ENCODE peak calls at places on chromosomes 5 and 9, in six cellular contexts. One of them, this sample, is unnamed.

GRCh38 chr5:136190904-136191303 is 2.1 kb downstream of the SMIM32 start:
- DNase-seq in IMR-90: no peak
- DNase-seq in endodermal cell: peak; percentile 42
- DNase-seq in suprapubic skin: no peak
- DNase-seq in cardiac muscle cell: no peak
- DNase-seq in gastrocnemius medialis: no peak
- DNase-seq in this sample: no peak

GRCh38 chr9:109974143-109974917 is 194.3 kb downstream of the PALM2AKAP2 start:
- DNase-seq in suprapubic skin: no peak
- DNase-seq in gastrocnemius medialis: no peak
- DNase-seq in endodermal cell: peak; percentile 19
- DNase-seq in IMR-90: no peak
- DNase-seq in cardiac muscle cell: no peak
- DNase-seq in this sample: no peak

GRCh38 chr9:90189306-90189705 is 453.3 kb downstream of the DIRAS2 start:
- DNase-seq in cardiac muscle cell: no peak
- DNase-seq in IMR-90: no peak
- DNase-seq in suprapubic skin: no peak
- DNase-seq in endodermal cell: no peak
- DNase-seq in gastrocnemius medialis: no peak
- DNase-seq in this sample: no peak

GRCh38 chr5:17951392-17952169 is 317.3 kb downstream of the TAF11L14 start:
- DNase-seq in IMR-90: no peak
- DNase-seq in suprapubic skin: no peak
- DNase-seq in cardiac muscle cell: no peak
- DNase-seq in endodermal cell: peak; percentile 94
- DNase-seq in gastrocnemius medialis: no peak
- DNase-seq in this sample: no peak

GRCh38 chr5:77893225-77893860 is 117.2 kb upstream of the TBCA start:
- DNase-seq in cardiac muscle cell: peak; percentile 95
- DNase-seq in endodermal cell: no peak
- DNase-seq in IMR-90: peak; percentile 99
- DNase-seq in suprapubic skin: no peak
- DNase-seq in gastrocnemius medialis: no peak
- DNase-seq in this sample: no peak

GRCh38 chr5:146291421-146292074 is 47.1 kb upstream of the POU4F3 start:
- DNase-seq in gastrocnemius medialis: no peak
- DNase-seq in suprapubic skin: no peak
- DNase-seq in endodermal cell: no peak
- DNase-seq in cardiac muscle cell: peak; percentile 63
- DNase-seq in IMR-90: peak; percentile 33
- DNase-seq in this sample: no peak

GRCh38 chr5:141874262-141874964 is 3.8 kb downstream of the PCDH1 start:
- DNase-seq in cardiac muscle cell: no peak
- DNase-seq in suprapubic skin: no peak
- DNase-seq in gastrocnemius medialis: no peak
- DNase-seq in IMR-90: no peak
- DNase-seq in endodermal cell: peak; percentile 51
- DNase-seq in this sample: peak; percentile 84

GRCh38 chr5:132770476-132771159 is 6.4 kb downstream of the SEPTIN8 start:
- DNase-seq in endodermal cell: peak; percentile 72
- DNase-seq in gastrocnemius medialis: peak; percentile 18
- DNase-seq in IMR-90: no peak
- DNase-seq in cardiac muscle cell: no peak
- DNase-seq in suprapubic skin: no peak
- DNase-seq in this sample: no peak

GRCh38 chr9:112341741-112342140 is 8.3 kb upstream of the PTBP3 start:
- DNase-seq in suprapubic skin: no peak
- DNase-seq in IMR-90: peak; percentile 37
- DNase-seq in gastrocnemius medialis: no peak
- DNase-seq in cardiac muscle cell: peak; percentile 38
- DNase-seq in endodermal cell: peak; percentile 76
- DNase-seq in this sample: no peak

GRCh38 chr5:168916852-168917251 is 337.7 kb upstream of the PANK3 start:
- DNase-seq in cardiac muscle cell: peak; percentile 45
- DNase-seq in IMR-90: no peak
- DNase-seq in endodermal cell: no peak
- DNase-seq in suprapubic skin: no peak
- DNase-seq in gastrocnemius medialis: no peak
- DNase-seq in this sample: no peak

GRCh38 chr9:99489043-99489378 is 266.9 kb downstream of the SEC61B start:
- DNase-seq in IMR-90: peak; percentile 83
- DNase-seq in gastrocnemius medialis: no peak
- DNase-seq in cardiac muscle cell: peak; percentile 35
- DNase-seq in endodermal cell: no peak
- DNase-seq in suprapubic skin: no peak
- DNase-seq in this sample: no peak

GRCh38 chr5:17996002-17996401 is 361.7 kb downstream of the TAF11L14 start:
- DNase-seq in cardiac muscle cell: no peak
- DNase-seq in gastrocnemius medialis: no peak
- DNase-seq in IMR-90: no peak
- DNase-seq in endodermal cell: no peak
- DNase-seq in suprapubic skin: no peak
- DNase-seq in this sample: no peak

GRCh38 chr5:73121109-73121443 is 701 bp downstream of the TMEM171 start:
- DNase-seq in IMR-90: peak; percentile 47
- DNase-seq in cardiac muscle cell: peak; percentile 24
- DNase-seq in suprapubic skin: no peak
- DNase-seq in gastrocnemius medialis: no peak
- DNase-seq in endodermal cell: no peak
- DNase-seq in this sample: no peak

GRCh38 chr5:121630402-121630801 is 221.3 kb upstream of the FTMT start:
- DNase-seq in cardiac muscle cell: peak; percentile 19
- DNase-seq in gastrocnemius medialis: no peak
- DNase-seq in endodermal cell: peak; percentile 43
- DNase-seq in IMR-90: peak; percentile 0
- DNase-seq in suprapubic skin: no peak
- DNase-seq in this sample: no peak

GRCh38 chr5:132427285-132428146 is 58.0 kb downstream of the SLC22A5 start:
- DNase-seq in IMR-90: no peak
- DNase-seq in suprapubic skin: no peak
- DNase-seq in endodermal cell: peak; percentile 77
- DNase-seq in gastrocnemius medialis: peak; percentile 52
- DNase-seq in cardiac muscle cell: no peak
- DNase-seq in this sample: no peak

GRCh38 chr9:116549061-116549664 is 137.9 kb upstream of the TRIM32 start:
- DNase-seq in gastrocnemius medialis: peak; percentile 91
- DNase-seq in cardiac muscle cell: peak; percentile 97
- DNase-seq in endodermal cell: no peak
- DNase-seq in suprapubic skin: peak; percentile 88
- DNase-seq in IMR-90: peak; percentile 97
- DNase-seq in this sample: no peak

GRCh38 chr5:83470920-83471404 is 582 bp upstream of the VCAN start:
- DNase-seq in suprapubic skin: no peak
- DNase-seq in IMR-90: no peak
- DNase-seq in endodermal cell: no peak
- DNase-seq in gastrocnemius medialis: no peak
- DNase-seq in cardiac muscle cell: no peak
- DNase-seq in this sample: no peak

GRCh38 chr9:1743121-1743710 is 271.9 kb upstream of the SMARCA2 start:
- DNase-seq in endodermal cell: no peak
- DNase-seq in suprapubic skin: no peak
- DNase-seq in cardiac muscle cell: no peak
- DNase-seq in gastrocnemius medialis: no peak
- DNase-seq in IMR-90: no peak
- DNase-seq in this sample: no peak

GRCh38 chr5:16964821-16965220 is 28.7 kb upstream of the MYO10 start:
- DNase-seq in endodermal cell: no peak
- DNase-seq in gastrocnemius medialis: no peak
- DNase-seq in cardiac muscle cell: no peak
- DNase-seq in IMR-90: no peak
- DNase-seq in suprapubic skin: no peak
- DNase-seq in this sample: no peak

GRCh38 chr9:36974731-36975130 is 59.3 kb downstream of the PAX5 start:
- DNase-seq in IMR-90: no peak
- DNase-seq in gastrocnemius medialis: no peak
- DNase-seq in suprapubic skin: no peak
- DNase-seq in cardiac muscle cell: no peak
- DNase-seq in endodermal cell: peak; percentile 55
- DNase-seq in this sample: no peak

GRCh38 chr5:147822686-147823491 is 8.6 kb downstream of the SPINK1 start:
- DNase-seq in endodermal cell: peak; percentile 71
- DNase-seq in IMR-90: peak; percentile 61
- DNase-seq in cardiac muscle cell: peak; percentile 82
- DNase-seq in gastrocnemius medialis: no peak
- DNase-seq in suprapubic skin: no peak
- DNase-seq in this sample: no peak

GRCh38 chr5:156367602-156368001 is 40.6 kb downstream of the SGCD start:
- DNase-seq in endodermal cell: no peak
- DNase-seq in IMR-90: peak; percentile 97
- DNase-seq in gastrocnemius medialis: peak; percentile 34
- DNase-seq in suprapubic skin: no peak
- DNase-seq in cardiac muscle cell: peak; percentile 78
- DNase-seq in this sample: no peak

GRCh38 chr9:13268469-13268868 is 11.0 kb downstream of the MPDZ start:
- DNase-seq in suprapubic skin: no peak
- DNase-seq in gastrocnemius medialis: no peak
- DNase-seq in IMR-90: peak; percentile 56
- DNase-seq in cardiac muscle cell: peak; percentile 62
- DNase-seq in endodermal cell: no peak
- DNase-seq in this sample: no peak

GRCh38 chr9:93613791-93614190 is 37.4 kb downstream of the PHF2 start:
- DNase-seq in gastrocnemius medialis: no peak
- DNase-seq in suprapubic skin: no peak
- DNase-seq in cardiac muscle cell: no peak
- DNase-seq in IMR-90: no peak
- DNase-seq in endodermal cell: peak; percentile 36
- DNase-seq in this sample: no peak

GRCh38 chr5:141714542-141715303 is 32.7 kb upstream of the ARAP3 start:
- DNase-seq in endodermal cell: no peak
- DNase-seq in cardiac muscle cell: peak; percentile 17
- DNase-seq in gastrocnemius medialis: no peak
- DNase-seq in suprapubic skin: no peak
- DNase-seq in IMR-90: no peak
- DNase-seq in this sample: no peak

GRCh38 chr5:6236858-6237481 is 141.4 kb downstream of the MED10 start:
- DNase-seq in suprapubic skin: no peak
- DNase-seq in IMR-90: no peak
- DNase-seq in cardiac muscle cell: no peak
- DNase-seq in gastrocnemius medialis: no peak
- DNase-seq in endodermal cell: no peak
- DNase-seq in this sample: peak; percentile 56

GRCh38 chr5:176450077-176450476 is 1.9 kb downstream of the FAF2 start:
- DNase-seq in suprapubic skin: no peak
- DNase-seq in IMR-90: no peak
- DNase-seq in cardiac muscle cell: no peak
- DNase-seq in gastrocnemius medialis: no peak
- DNase-seq in endodermal cell: no peak
- DNase-seq in this sample: no peak

DNA sequence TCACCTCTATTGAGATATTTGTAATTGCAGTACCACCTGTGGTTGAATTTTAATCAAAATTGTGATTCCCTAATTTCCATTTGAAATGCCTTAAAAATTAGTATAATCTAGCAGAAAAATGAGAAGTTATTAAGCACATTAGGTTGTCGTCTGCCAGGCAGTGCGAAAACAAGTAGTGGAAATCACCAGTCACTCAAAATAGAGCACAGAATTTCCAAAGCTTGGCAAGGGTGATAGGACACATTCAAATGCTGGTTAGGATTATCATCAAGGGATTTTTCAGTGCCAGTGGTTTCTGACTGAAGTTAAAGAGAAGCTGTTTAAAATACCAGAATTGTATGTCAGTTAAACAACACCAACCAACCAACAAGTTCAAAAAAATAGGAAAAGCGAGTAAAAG is 97.8 kb downstream of the PLK2 start:
- DNase-seq in gastrocnemius medialis: no peak
- DNase-seq in endodermal cell: no peak
- DNase-seq in cardiac muscle cell: no peak
- DNase-seq in IMR-90: no peak
- DNase-seq in suprapubic skin: no peak
- DNase-seq in this sample: no peak
- TF ChIP-seq CTCF in gastrocnemius medialis: no peak
- TF ChIP-seq CTCF in endodermal cell: no peak
- TF ChIP-seq CTCF in cardiac muscle cell: no peak
- TF ChIP-seq CTCF in IMR-90: no peak
- TF ChIP-seq CTCF in suprapubic skin: no peak
- TF ChIP-seq CTCF in this sample: no peak

GRCh38 chr9:136880651-136881050 is 5.7 kb upstream of the TRAF2 start:
- DNase-seq in cardiac muscle cell: no peak
- DNase-seq in gastrocnemius medialis: no peak
- DNase-seq in IMR-90: no peak
- DNase-seq in endodermal cell: no peak
- DNase-seq in suprapubic skin: no peak
- DNase-seq in this sample: no peak

GRCh38 chr9:136876476-136876875 is 9.8 kb upstream of the TRAF2 start:
- DNase-seq in IMR-90: no peak
- DNase-seq in suprapubic skin: no peak
- DNase-seq in cardiac muscle cell: no peak
- DNase-seq in endodermal cell: no peak
- DNase-seq in gastrocnemius medialis: no peak
- DNase-seq in this sample: no peak

DNA sequence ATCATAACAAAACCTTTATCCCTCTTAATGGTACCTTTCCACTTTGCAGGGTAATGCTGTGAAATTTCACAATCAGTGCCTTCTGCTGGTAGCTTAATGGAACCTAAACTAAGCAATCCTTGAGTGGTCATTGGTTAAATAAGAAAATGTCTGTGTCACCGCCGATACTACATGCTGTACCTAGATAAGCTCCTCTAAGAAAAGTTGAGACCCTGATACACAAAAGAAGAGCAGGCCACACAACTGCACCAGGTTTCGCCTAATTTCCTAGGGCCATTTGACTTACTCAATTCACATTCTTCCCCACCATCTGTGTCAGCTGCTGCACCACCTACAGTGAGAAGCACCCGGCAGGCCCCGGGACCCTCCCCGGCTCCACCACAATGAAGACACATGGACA is 9.0 kb upstream of the EDF1 start:
- DNase-seq in cardiac muscle cell: no peak
- DNase-seq in gastrocnemius medialis: no peak
- DNase-seq in suprapubic skin: no peak
- DNase-seq in endodermal cell: no peak
- DNase-seq in IMR-90: no peak
- DNase-seq in this sample: no peak
- H3K4me1 ChIP-seq in cardiac muscle cell: no peaks in the 10 kb centered on the region
- H3K4me1 ChIP-seq in gastrocnemius medialis: no peaks in the 10 kb centered on the region
- H3K4me1 ChIP-seq in suprapubic skin: no peaks in the 10 kb centered on the region
- H3K4me1 ChIP-seq in endodermal cell: no peaks in the 10 kb centered on the region
- H3K4me1 ChIP-seq in IMR-90: no peaks in the 10 kb centered on the region
- H3K4me1 ChIP-seq in this sample: no peaks in the 10 kb centered on the region

DNA sequence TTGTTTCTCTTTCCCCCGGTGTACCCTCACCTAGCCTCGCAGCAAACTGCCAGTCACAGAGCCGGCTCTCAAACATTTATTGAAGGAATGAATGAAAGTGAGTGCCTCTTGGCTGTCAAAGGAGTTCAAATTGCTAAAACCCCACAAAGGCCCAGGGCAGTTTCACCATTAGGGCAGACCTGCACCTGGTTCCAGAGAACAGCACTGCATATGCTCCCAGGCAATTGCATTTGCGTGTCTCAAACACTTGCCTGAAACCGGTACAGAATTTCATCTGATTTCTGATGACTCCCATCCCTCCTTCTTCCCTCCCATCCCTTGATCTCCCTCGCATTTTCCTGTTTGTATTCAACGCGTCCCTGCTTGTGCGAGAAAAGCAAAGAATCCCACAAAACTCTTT is 165.6 kb upstream of the ZNF462 start:
- DNase-seq in IMR-90: no peak
- DNase-seq in cardiac muscle cell: no peak
- DNase-seq in suprapubic skin: no peak
- DNase-seq in gastrocnemius medialis: no peak
- DNase-seq in endodermal cell: peak; percentile 35
- DNase-seq in this sample: no peak
- H3K4me3 ChIP-seq in IMR-90: no peak overlapping the region
- H3K4me3 ChIP-seq in cardiac muscle cell: no peak overlapping the region
- H3K4me3 ChIP-seq in suprapubic skin: peak overlapping the region; percentile 36
- H3K4me3 ChIP-seq in gastrocnemius medialis: peak overlapping the region; percentile 48
- H3K4me3 ChIP-seq in endodermal cell: no peak overlapping the region
- H3K4me3 ChIP-seq in this sample: peak overlapping the region; percentile 35

GRCh38 chr9:136110082-136111061 is 8.3 kb downstream of the TMEM250 start:
- DNase-seq in endodermal cell: peak; percentile 79
- DNase-seq in suprapubic skin: no peak
- DNase-seq in gastrocnemius medialis: no peak
- DNase-seq in IMR-90: peak; percentile 15
- DNase-seq in cardiac muscle cell: peak; percentile 41
- DNase-seq in this sample: no peak
- TF ChIP-seq CTCF in endodermal cell: peak; percentile 58
- TF ChIP-seq CTCF in suprapubic skin: no peak
- TF ChIP-seq CTCF in gastrocnemius medialis: no peak
- TF ChIP-seq CTCF in IMR-90: peak; percentile 28
- TF ChIP-seq CTCF in cardiac muscle cell: peak; percentile 37
- TF ChIP-seq CTCF in this sample: no peak

This sample was measured in vagina.